ENCODE peak calls at places on chromosomes 16 and 17, in eight cellular contexts. Q, E, B, M, Y, K, W and L are unnamed samples.

GRCh38 chr16:13633381-13633861 is 286.5 kb upstream of the ERCC4 start:
- DNase-seq in Q (no peak), E (no peak), B (no peak), M (no peak), Y (no peak), K (no peak), W (no peak), L (no peak)

GRCh38 chr16:21268236-21268635 is 9.9 kb downstream of the CRYM start:
- DNase-seq in Q (no peak), E (no peak), B (no peak), M (no peak), Y (no peak), K (no peak), W (no peak), L (no peak)

GRCh38 chr17:6561446-6561845 is 5.1 kb upstream of the PITPNM3 start:
- DNase-seq in Q (no peak), E (no peak), B (no peak), M (no peak), Y (no peak), K (no peak), W (no peak), L (no peak)

GRCh38 chr17:14222611-14223010 is 14.1 kb downstream of the CDRT15 start:
- DNase-seq in Q (no peak), E (no peak), B (no peak), M (no peak), Y (no peak), K (no peak), W (no peak), L (no peak)

GRCh38 chr17:17346428-17347233 is 43.5 kb downstream of the NT5M start:
- DNase-seq in Q (no peak), E (no peak), B (no peak), M (no peak), Y (no peak), K (no peak), W (no peak), L (no peak)

GRCh38 chr16:3643095-3643730 is 11.3 kb upstream of the DNASE1 start:
- DNase-seq in Q (no peak), E (no peak), B (no peak), M (no peak), Y (no peak), K (no peak), W (no peak), L (no peak)

GRCh38 chr17:17723354-17724261 is 42.4 kb downstream of the RAI1 start:
- DNase-seq in Q (peak), E (peak), B (peak), M (no peak), Y (peak), K (peak), W (peak), L (no peak)

GRCh38 chr17:57296231-57296630 is 39.9 kb downstream of the MSI2 start:
- DNase-seq in Q (no peak), E (no peak), B (peak), M (no peak), Y (no peak), K (no peak), W (no peak), L (no peak)

GRCh38 chr16:27470567-27471431 is 68.8 kb downstream of the IL21R start:
- DNase-seq in Q (no peak), E (no peak), B (peak), M (no peak), Y (no peak), K (peak), W (no peak), L (no peak)

GRCh38 chr17:58870747-58871146 is 115.1 kb downstream of the PPM1E start:
- DNase-seq in Q (no peak), E (no peak), B (peak), M (no peak), Y (no peak), K (peak), W (peak), L (no peak)

GRCh38 chr16:27698266-27698665 is 148.3 kb downstream of the KATNIP start:
- DNase-seq in Q (no peak), E (peak), B (no peak), M (peak), Y (peak), K (no peak), W (peak), L (peak)

GRCh38 chr17:81577278-81578000 is 25.3 kb upstream of the FAAP100 start:
- DNase-seq in Q (no peak), E (no peak), B (no peak), M (no peak), Y (no peak), K (peak), W (no peak), L (no peak)

GRCh38 chr17:43779145-43780125 is 658 bp upstream of the DUSP3 start:
- DNase-seq in Q (no peak), E (no peak), B (peak), M (no peak), Y (no peak), K (peak), W (peak), L (no peak)

GRCh38 chr17:75725504-75725903 is 4.2 kb downstream of the ITGB4 start:
- DNase-seq in Q (no peak), E (no peak), B (no peak), M (no peak), Y (no peak), K (no peak), W (no peak), L (no peak)

GRCh38 chr17:53253956-53254597 is 568.6 kb upstream of the KIF2B start:
- DNase-seq in Q (no peak), E (no peak), B (no peak), M (no peak), Y (no peak), K (no peak), W (no peak), L (no peak)

GRCh38 chr17:2336215-2337151 is at the start of gene TSR1:
- DNase-seq in Q (peak), E (peak), B (peak), M (peak), Y (peak), K (peak), W (peak), L (peak)

GRCh38 chr16:84874004-84874435 is 54.2 kb downstream of the CRISPLD2 start:
- DNase-seq in Q (no peak), E (no peak), B (peak), M (no peak), Y (no peak), K (peak), W (no peak), L (no peak)

GRCh38 chr17:45016823-45017222 is 34.6 kb downstream of the DCAKD start:
- DNase-seq in Q (no peak), E (no peak), B (no peak), M (no peak), Y (no peak), K (no peak), W (peak), L (peak)

GRCh38 chr17:76382803-76383644 is 1.4 kb upstream of the SPHK1 start:
- DNase-seq in Q (peak), E (peak), B (peak), M (no peak), Y (peak), K (peak), W (peak), L (peak)

GRCh38 chr17:65359016-65359415 is 202.4 kb downstream of the AXIN2 start:
- DNase-seq in Q (no peak), E (no peak), B (peak), M (no peak), Y (peak), K (peak), W (no peak), L (no peak)

GRCh38 chr16:48347980-48348379 is 37.2 kb downstream of the SIAH1 start:
- DNase-seq in Q (no peak), E (no peak), B (no peak), M (no peak), Y (no peak), K (no peak), W (no peak), L (no peak)

GRCh38 chr17:882827-883585 is 96.6 kb downstream of the NXN start:
- DNase-seq in Q (no peak), E (peak), B (peak), M (no peak), Y (no peak), K (peak), W (peak), L (peak)

GRCh38 chr17:31525801-31526549 is 134.5 kb downstream of the RAB11FIP4 start:
- DNase-seq in Q (no peak), E (peak), B (no peak), M (no peak), Y (no peak), K (no peak), W (peak), L (peak)

GRCh38 chr17:48014603-48015037 is 23.0 kb downstream of the COPZ2 start:
- DNase-seq in Q (no peak), E (peak), B (no peak), M (no peak), Y (no peak), K (no peak), W (no peak), L (no peak)

GRCh38 chr16:84965428-84966149 is 45.7 kb downstream of the ZDHHC7 start:
- DNase-seq in Q (no peak), E (no peak), B (no peak), M (no peak), Y (no peak), K (no peak), W (no peak), L (no peak)